ENCODE peak calls at places on chromosomes 2 and 18, in eight cellular contexts. X is B cell, D is heart left ventricle, B is BJ, J is breast epithelium, E is sigmoid colon, M is AG04450, Y is neural progenitor cell. F is an unnamed sample.

GRCh38 chr2:190837991-190838390 is 42.6 kb upstream of the GLS start:
- DNase-seq in X (no peak), D (no peak), B (no peak), J (no peak), E (no peak), M (no peak), Y (no peak), F (no peak)

GRCh38 chr2:66553370-66553769 is 118.4 kb downstream of the MEIS1 start:
- DNase-seq in X (no peak), D (peak), B (no peak), J (peak), E (peak), M (no peak), Y (no peak), F (no peak)

GRCh38 chr2:10434885-10435419 is 13.2 kb downstream of the ODC1 start:
- DNase-seq in X (peak), D (peak), B (no peak), J (peak), E (peak), M (peak), Y (peak), F (peak)

GRCh38 chr2:98634406-98635092 is 26.2 kb downstream of the UNC50 start:
- DNase-seq in X (no peak), D (no peak), B (no peak), J (no peak), E (no peak), M (no peak), Y (peak), F (peak)

GRCh38 chr18:78827141-78827540 is 152.5 kb upstream of the SALL3 start:
- DNase-seq in X (no peak), D (no peak), B (no peak), J (no peak), E (no peak), M (no peak), Y (no peak), F (no peak)

GRCh38 chr2:177649568-177650271 is 257.1 kb downstream of the AGPS start:
- DNase-seq in X (no peak), D (no peak), B (no peak), J (no peak), E (no peak), M (no peak), Y (no peak), F (no peak)

GRCh38 chr2:157523270-157524059 is 79.6 kb upstream of the CYTIP start:
- DNase-seq in X (no peak), D (no peak), B (no peak), J (no peak), E (no peak), M (no peak), Y (no peak), F (no peak)

GRCh38 chr18:57959278-57959677 is 84.7 kb upstream of the NEDD4L start:
- DNase-seq in X (peak), D (no peak), B (no peak), J (no peak), E (no peak), M (peak), Y (peak), F (no peak)

GRCh38 chr2:119149611-119150010 is 8.9 kb downstream of the C1QL2 start:
- DNase-seq in X (no peak), D (no peak), B (no peak), J (no peak), E (no peak), M (no peak), Y (no peak), F (no peak)

GRCh38 chr2:237474931-237475703 is 11.9 kb upstream of the MLPH start:
- DNase-seq in X (peak), D (peak), B (no peak), J (peak), E (peak), M (peak), Y (peak), F (peak)

GRCh38 chr2:23422089-23423061 is 37.4 kb downstream of the KLHL29 start:
- DNase-seq in X (no peak), D (no peak), B (no peak), J (no peak), E (no peak), M (no peak), Y (no peak), F (no peak)

GRCh38 chr18:46916551-46917107 is 678 bp downstream of the PIAS2 start:
- DNase-seq in X (no peak), D (no peak), B (no peak), J (no peak), E (no peak), M (no peak), Y (no peak), F (peak)

GRCh38 chr18:43396266-43396665 is 119.0 kb upstream of the SYT4 start:
- DNase-seq in X (no peak), D (no peak), B (no peak), J (no peak), E (no peak), M (no peak), Y (peak), F (no peak)

GRCh38 chr2:207251022-207251421 is 85.3 kb upstream of the KLF7 start:
- DNase-seq in X (no peak), D (no peak), B (no peak), J (no peak), E (no peak), M (no peak), Y (no peak), F (no peak)

GRCh38 chr18:22678486-22678885 is 254.6 kb upstream of the RBBP8 start:
- DNase-seq in X (no peak), D (no peak), B (no peak), J (no peak), E (no peak), M (no peak), Y (no peak), F (no peak)

GRCh38 chr2:117960231-117960630 is 53.6 kb downstream of the CCDC93 start:
- DNase-seq in X (no peak), D (no peak), B (no peak), J (no peak), E (no peak), M (no peak), Y (no peak), F (no peak)

GRCh38 chr2:207765960-207766582 is 3.6 kb downstream of the FZD5 start:
- DNase-seq in X (no peak), D (no peak), B (no peak), J (no peak), E (no peak), M (no peak), Y (peak), F (no peak)

GRCh38 chr18:58997811-58998337 is 133.2 kb downstream of the ZNF532 start:
- DNase-seq in X (no peak), D (no peak), B (peak), J (no peak), E (no peak), M (peak), Y (no peak), F (no peak)

GRCh38 chr2:100015849-100016248 is 126.5 kb downstream of the AFF3 start:
- DNase-seq in X (no peak), D (no peak), B (no peak), J (no peak), E (no peak), M (no peak), Y (no peak), F (no peak)

GRCh38 chr18:75070235-75070624 is 138.7 kb downstream of the PTGR3 start:
- DNase-seq in X (no peak), D (no peak), B (no peak), J (no peak), E (no peak), M (no peak), Y (no peak), F (no peak)

GRCh38 chr2:223523541-223523940 is 78.6 kb downstream of the SCG2 start:
- DNase-seq in X (no peak), D (no peak), B (no peak), J (no peak), E (no peak), M (no peak), Y (no peak), F (no peak)

GRCh38 chr2:224312741-224313140 is 89.2 kb downstream of the FAM124B start:
- DNase-seq in X (no peak), D (no peak), B (no peak), J (no peak), E (no peak), M (no peak), Y (no peak), F (no peak)

GRCh38 chr2:54680397-54681032 is 42.9 kb upstream of the EML6 start:
- DNase-seq in X (no peak), D (no peak), B (no peak), J (no peak), E (no peak), M (no peak), Y (no peak), F (no peak)

GRCh38 chr2:205527801-205528200 is 154.5 kb upstream of the NRP2 start:
- DNase-seq in X (no peak), D (no peak), B (no peak), J (no peak), E (no peak), M (no peak), Y (no peak), F (no peak)

GRCh38 chr2:234852035-234852434 is 99.8 kb upstream of the SH3BP4 start:
- DNase-seq in X (no peak), D (no peak), B (no peak), J (no peak), E (no peak), M (no peak), Y (no peak), F (no peak)

GRCh38 chr2:191957996-191958860 is 111.3 kb upstream of the CAVIN2 start:
- DNase-seq in X (no peak), D (no peak), B (no peak), J (no peak), E (no peak), M (no peak), Y (no peak), F (no peak)

GRCh38 chr2:98554116-98554861 is 54.0 kb downstream of the COA5 start:
- DNase-seq in X (no peak), D (no peak), B (no peak), J (no peak), E (no peak), M (no peak), Y (no peak), F (no peak)

GRCh38 chr2:72367530-72368225 is 220.0 kb upstream of the CYP26B1 start:
- DNase-seq in X (no peak), D (peak), B (peak), J (peak), E (no peak), M (peak), Y (peak), F (no peak)

GRCh38 chr18:3367491-3368091 is 82.4 kb upstream of the TGIF1 start:
- DNase-seq in X (no peak), D (no peak), B (peak), J (no peak), E (no peak), M (no peak), Y (no peak), F (no peak)

GRCh38 chr2:67997528-67998267 is 65.1 kb downstream of the C1D start:
- DNase-seq in X (no peak), D (no peak), B (peak), J (no peak), E (no peak), M (peak), Y (no peak), F (no peak)

GRCh38 chr18:23106575-23106974 is 28.7 kb upstream of the CABLES1 start:
- DNase-seq in X (no peak), D (no peak), B (peak), J (no peak), E (no peak), M (peak), Y (no peak), F (no peak)

GRCh38 chr18:11268691-11269686 is 119.6 kb upstream of the PIEZO2 start:
- DNase-seq in X (no peak), D (no peak), B (peak), J (no peak), E (peak), M (no peak), Y (peak), F (no peak)

GRCh38 chr2:203650860-203651613 is 55.4 kb upstream of the CD28 start:
- DNase-seq in X (no peak), D (no peak), B (no peak), J (no peak), E (peak), M (no peak), Y (peak), F (no peak)
- TF ChIP-seq CTCF in X (no peak), D (peak), B (peak), J (peak), E (no peak), M (peak), Y (peak), F (no peak)

GRCh38 chr18:77061946-77062517 is 70.6 kb downstream of the MBP start:
- DNase-seq in X (peak), D (no peak), B (no peak), J (no peak), E (no peak), M (no peak), Y (peak), F (peak)
- TF ChIP-seq CTCF in X (no peak), D (no peak), B (peak), J (no peak), E (no peak), M (no peak), Y (peak), F (no peak)

GRCh38 chr18:42064109-42064508 is 109.1 kb downstream of the PIK3C3 start:
- DNase-seq in X (no peak), D (no peak), B (no peak), J (no peak), E (no peak), M (no peak), Y (no peak), F (no peak)
- TF ChIP-seq CTCF in X (no peak), D (no peak), B (no peak), J (no peak), E (no peak), M (no peak), Y (no peak), F (no peak)

GRCh38 chr18:33606621-33607020 is 28.6 kb downstream of the ASXL3 start:
- DNase-seq in X (no peak), D (no peak), B (no peak), J (no peak), E (no peak), M (no peak), Y (peak), F (no peak)
- TF ChIP-seq CTCF in X (no peak), D (no peak), B (no peak), J (no peak), E (no peak), M (no peak), Y (peak), F (no peak)

DNA sequence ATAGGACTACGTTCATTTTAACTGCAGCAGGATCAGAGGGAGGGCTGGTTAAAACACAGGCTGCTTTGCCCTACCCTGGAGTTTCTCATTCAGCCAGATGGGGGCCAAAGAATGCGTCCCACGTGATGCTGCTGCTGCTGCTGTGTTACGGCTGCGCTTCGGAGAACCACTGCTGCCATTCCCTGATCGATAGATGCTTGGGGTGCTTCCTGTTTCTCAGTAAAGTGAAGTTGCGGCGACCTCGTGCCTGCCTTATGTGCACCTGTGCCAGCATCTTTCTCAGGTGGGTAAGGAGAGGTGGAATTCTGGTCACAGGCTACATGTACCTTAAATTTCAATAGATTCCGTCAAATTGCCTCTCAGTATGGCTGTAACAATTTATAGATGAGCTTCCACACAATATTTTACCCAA is 24.7 kb upstream of the TOGARAM2 start:
- DNase-seq in X (no peak), D (no peak), B (no peak), J (no peak), E (no peak), M (no peak), Y (peak), F (no peak)
- TF ChIP-seq CTCF in X (no peak), D (no peak), B (peak), J (no peak), E (no peak), M (peak), Y (peak), F (no peak)

GRCh38 chr2:11899896-11900295 is 153.5 kb downstream of the LPIN1 start:
- DNase-seq in X (no peak), D (no peak), B (no peak), J (no peak), E (no peak), M (no peak), Y (no peak), F (no peak)
- TF ChIP-seq CTCF in X (no peak), D (no peak), B (no peak), J (no peak), E (no peak), M (no peak), Y (no peak), F (no peak)

GRCh38 chr2:18855027-18855426 is 265.7 kb upstream of the NT5C1B start:
- DNase-seq in X (no peak), D (no peak), B (no peak), J (no peak), E (no peak), M (no peak), Y (no peak), F (no peak)

GRCh38 chr2:18860179-18860578 is 270.8 kb upstream of the NT5C1B start:
- DNase-seq in X (no peak), D (no peak), B (no peak), J (no peak), E (no peak), M (no peak), Y (no peak), F (no peak)

GRCh38 chr2:18861951-18862350 is 272.6 kb upstream of the NT5C1B start:
- DNase-seq in X (no peak), D (no peak), B (no peak), J (no peak), E (no peak), M (no peak), Y (no peak), F (no peak)

GRCh38 chr2:18856766-18857165 is 267.4 kb upstream of the NT5C1B start:
- DNase-seq in X (no peak), D (no peak), B (peak), J (no peak), E (no peak), M (no peak), Y (no peak), F (no peak)
- TF ChIP-seq CTCF in X (no peak), D (no peak), B (no peak), J (no peak), E (no peak), M (no peak), Y (no peak), F (no peak)

DNA sequence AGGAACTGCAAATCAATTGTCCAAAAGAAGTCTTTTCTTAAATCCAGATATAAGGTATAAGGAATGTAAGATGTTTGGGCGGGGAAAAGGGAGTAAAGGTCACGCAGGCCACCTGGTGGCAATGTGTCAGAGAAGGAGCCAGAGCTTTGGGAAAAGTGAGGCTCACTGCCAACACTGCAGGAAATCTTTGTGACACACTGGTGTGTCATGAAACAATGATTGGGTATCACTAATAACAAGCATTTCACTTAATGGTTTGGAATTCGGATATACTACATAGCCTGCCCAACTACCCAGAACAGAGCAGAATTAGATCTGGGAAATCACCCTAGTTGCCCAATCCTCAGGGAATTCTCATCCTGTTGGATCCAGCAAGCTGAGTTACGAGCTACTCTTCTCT is 61.0 kb downstream of the RBMS1 start:
- DNase-seq in X (no peak), D (no peak), B (no peak), J (no peak), E (no peak), M (no peak), Y (peak), F (no peak)
- TF ChIP-seq CTCF in X (no peak), D (no peak), B (peak), J (no peak), E (no peak), M (no peak), Y (peak), F (no peak)

GRCh38 chr2:219458996-219459395 is 24.4 kb downstream of the SPEG start:
- DNase-seq in X (no peak), D (peak), B (no peak), J (no peak), E (no peak), M (no peak), Y (no peak), F (no peak)

GRCh38 chr2:219459460-219460311 is 25.0 kb downstream of the SPEG start:
- DNase-seq in X (peak), D (peak), B (no peak), J (no peak), E (peak), M (no peak), Y (peak), F (peak)

GRCh38 chr2:219460424-219460926 is 25.8 kb downstream of the SPEG start:
- DNase-seq in X (no peak), D (peak), B (no peak), J (no peak), E (peak), M (peak), Y (peak), F (no peak)

GRCh38 chr2:219455635-219456034 is 21.0 kb downstream of the SPEG start:
- DNase-seq in X (no peak), D (peak), B (no peak), J (no peak), E (no peak), M (no peak), Y (no peak), F (no peak)

GRCh38 chr2:219457784-219458369 is 23.2 kb downstream of the SPEG start:
- DNase-seq in X (no peak), D (peak), B (no peak), J (no peak), E (no peak), M (no peak), Y (peak), F (no peak)
- TF ChIP-seq CTCF in X (no peak), D (peak), B (no peak), J (no peak), E (no peak), M (no peak), Y (peak), F (no peak)